ENCODE peak calls at places on chromosomes 16 and 17, in ten cellular contexts. Z is ELR; K is central memory CD4-positive, alpha-beta T cell; X is PC-3; I is NCI-H460; J is A549; T is AG10803; P is brain pericyte; W is T-helper 1 cell; H is GM04503. Q is an unnamed sample.

GRCh38 chr17:57004944-57005579 is 27.1 kb downstream of the SCPEP1 start:
- DNase-seq in T (no peak), H (no peak), I (no peak), Z (no peak), P (no peak), W (no peak), K (no peak), J (peak), X (peak), Q (peak)

GRCh38 chr16:19555938-19556778 is 655 bp downstream of the VPS35L start:
- DNase-seq in K (peak), X (peak), I (peak), H (no peak), W (no peak), P (no peak), T (peak), J (peak), Z (peak), Q (no peak)

GRCh38 chr17:40872416-40872815 is 5.4 kb upstream of the KRT12 start:
- DNase-seq in P (no peak), Z (no peak), W (no peak), I (no peak), T (no peak), J (no peak), X (no peak), K (no peak), H (no peak), Q (no peak)

GRCh38 chr17:37465058-37465616 is 24.6 kb upstream of the DUSP14 start:
- DNase-seq in J (no peak), X (peak), W (no peak), K (no peak), Z (peak), I (no peak), T (peak), P (no peak), H (peak), Q (no peak)

GRCh38 chr17:50660887-50661345 is 26.2 kb downstream of the ABCC3 start:
- DNase-seq in K (no peak), W (no peak), J (no peak), Z (no peak), T (no peak), P (no peak), X (no peak), H (no peak), I (no peak), Q (no peak)

GRCh38 chr17:79865351-79866210 is 26.3 kb upstream of the CBX4 start:
- DNase-seq in W (no peak), I (no peak), H (no peak), K (no peak), Z (no peak), X (no peak), J (no peak), P (no peak), T (no peak), Q (no peak)

GRCh38 chr17:74493381-74493833 is 27.0 kb downstream of the CD300A start:
- DNase-seq in P (no peak), J (peak), T (peak), K (peak), W (peak), I (peak), H (no peak), Z (peak), X (peak), Q (peak)

GRCh38 chr17:39151680-39152058 is 232 bp upstream of the PLXDC1 start:
- DNase-seq in K (no peak), W (no peak), H (no peak), Z (no peak), P (no peak), I (no peak), X (no peak), T (no peak), J (no peak), Q (no peak)

GRCh38 chr16:85829751-85830445 is 30.4 kb downstream of the COX4I1 start:
- DNase-seq in T (no peak), Z (no peak), K (no peak), X (no peak), P (no peak), J (no peak), W (no peak), I (no peak), H (no peak), Q (no peak)

GRCh38 chr16:81608515-81609209 is 164.1 kb downstream of the CMIP start:
- DNase-seq in T (peak), P (no peak), X (no peak), Z (peak), J (no peak), W (no peak), I (no peak), H (peak), K (no peak), Q (no peak)

GRCh38 chr16:81493755-81494433 is 49.3 kb downstream of the CMIP start:
- DNase-seq in T (peak), H (no peak), W (no peak), K (no peak), J (peak), I (no peak), X (peak), Z (peak), P (no peak), Q (peak)

GRCh38 chr17:78875738-78876597 is 27.0 kb downstream of the CEP295NL start:
- DNase-seq in T (peak), I (no peak), J (no peak), H (no peak), W (no peak), X (peak), Z (peak), P (no peak), K (no peak), Q (no peak)

GRCh38 chr16:80198265-80198994 is 342.4 kb upstream of the DYNLRB2 start:
- DNase-seq in H (no peak), K (no peak), P (no peak), W (no peak), J (peak), I (no peak), Z (no peak), T (no peak), X (peak), Q (peak)

GRCh38 chr16:30609002-30609927 is 924 bp downstream of the ZNF689 start:
- DNase-seq in P (no peak), J (no peak), K (no peak), Z (peak), T (peak), H (no peak), W (peak), X (peak), I (no peak), Q (peak)

GRCh38 chr16:30761427-30761927 is 385 bp downstream of the CFAP119 start:
- DNase-seq in J (no peak), I (no peak), X (peak), H (no peak), K (no peak), Z (peak), T (no peak), W (peak), P (no peak), Q (peak)

GRCh38 chr17:5780476-5780875 is 196.2 kb upstream of the NLRP1 start:
- DNase-seq in T (peak), Z (peak), I (no peak), P (no peak), J (no peak), X (peak), K (no peak), H (no peak), W (no peak), Q (peak)

GRCh38 chr16:47731252-47731651 is 270.1 kb downstream of the PHKB start:
- DNase-seq in H (peak), W (no peak), K (no peak), J (no peak), T (peak), X (peak), I (no peak), Z (peak), P (peak), Q (no peak)

GRCh38 chr16:77849640-77850258 is 61.4 kb downstream of the VAT1L start:
- DNase-seq in T (no peak), I (no peak), X (no peak), J (no peak), K (no peak), W (no peak), P (no peak), H (no peak), Z (no peak), Q (no peak)

GRCh38 chr17:44543213-44543904 is 13.9 kb upstream of the FZD2 start:
- DNase-seq in T (peak), W (no peak), Z (peak), K (no peak), P (peak), J (peak), I (peak), X (peak), H (peak), Q (no peak)

GRCh38 chr17:55444471-55445441 is 23.1 kb upstream of the MMD start:
- DNase-seq in P (no peak), Z (peak), W (no peak), T (no peak), H (no peak), X (no peak), J (peak), K (no peak), I (no peak), Q (no peak)

GRCh38 chr17:67912088-67912487 is 84.2 kb downstream of the C17orf58 start:
- DNase-seq in H (no peak), I (no peak), J (no peak), X (no peak), K (no peak), T (no peak), P (no peak), Z (no peak), W (no peak), Q (no peak)

GRCh38 chr16:3207086-3207953 is 19.3 kb downstream of the OR1F1 start:
- DNase-seq in W (no peak), H (no peak), P (no peak), J (no peak), T (no peak), K (no peak), I (no peak), X (no peak), Z (no peak), Q (no peak)

GRCh38 chr17:65856865-65857264 is 295.4 kb upstream of the AXIN2 start:
- DNase-seq in X (peak), T (peak), J (no peak), W (no peak), Z (peak), P (no peak), H (no peak), K (no peak), I (no peak), Q (no peak)

GRCh38 chr17:47801176-47801765 is 20.3 kb downstream of the OSBPL7 start:
- DNase-seq in Z (no peak), I (no peak), T (no peak), J (no peak), P (no peak), W (no peak), H (no peak), K (no peak), X (no peak), Q (no peak)

GRCh38 chr17:80408872-80409271 is 6.1 kb upstream of the ENDOV start:
- DNase-seq in I (no peak), T (no peak), P (no peak), J (no peak), X (no peak), K (no peak), W (no peak), H (no peak), Z (peak), Q (no peak)

GRCh38 chr17:32527146-32527545 is 40.4 kb downstream of the CDK5R1 start:
- DNase-seq in T (peak), X (no peak), P (no peak), Z (no peak), K (no peak), I (no peak), H (no peak), J (no peak), W (no peak), Q (no peak)

GRCh38 chr16:77788196-77789084 is at the start of gene VAT1L:
- DNase-seq in I (no peak), J (peak), H (peak), W (no peak), P (no peak), K (no peak), X (no peak), Z (peak), T (peak), Q (no peak)

GRCh38 chr17:38550661-38551060 is 55.1 kb downstream of the SRCIN1 start:
- DNase-seq in T (peak), P (no peak), Z (peak), J (no peak), H (peak), I (no peak), W (no peak), K (no peak), X (peak), Q (peak)

GRCh38 chr16:23131036-23131435 is 18.2 kb downstream of the USP31 start:
- DNase-seq in K (no peak), W (no peak), X (no peak), P (no peak), H (no peak), I (no peak), J (no peak), Z (no peak), T (no peak), Q (no peak)

GRCh38 chr16:12507366-12507765 is 296.3 kb downstream of the CPPED1 start:
- DNase-seq in K (no peak), H (peak), J (no peak), P (no peak), T (peak), W (no peak), I (no peak), X (no peak), Z (no peak), Q (no peak)

GRCh38 chr17:42514867-42515266 is 21.2 kb upstream of the NAGLU start:
- DNase-seq in K (no peak), T (no peak), Z (no peak), J (no peak), W (no peak), I (no peak), H (no peak), P (no peak), X (no peak), Q (no peak)

GRCh38 chr17:76772842-76773521 is 35.1 kb downstream of the MFSD11 start:
- DNase-seq in K (peak), Z (peak), T (peak), J (peak), W (peak), X (peak), H (peak), P (no peak), I (no peak), Q (peak)

GRCh38 chr16:27572711-27573110 is 22.8 kb downstream of the KATNIP start:
- DNase-seq in T (peak), W (no peak), Z (no peak), X (no peak), K (no peak), J (no peak), I (no peak), P (no peak), H (no peak), Q (no peak)

GRCh38 chr16:81251871-81252270 is 13.4 kb downstream of the BCO1 start:
- DNase-seq in W (no peak), P (no peak), I (no peak), Z (peak), H (peak), K (no peak), T (peak), J (no peak), X (no peak), Q (no peak)

GRCh38 chr17:81165246-81166032 is at the start of gene PVALEF:
- DNase-seq in P (no peak), Z (peak), I (no peak), H (no peak), K (no peak), T (no peak), W (no peak), J (peak), X (no peak), Q (peak)

GRCh38 chr16:66376577-66377326 is 10.3 kb downstream of the CDH5 start:
- DNase-seq in K (no peak), H (no peak), P (no peak), Z (peak), T (no peak), I (no peak), W (no peak), X (peak), J (no peak), Q (no peak)

GRCh38 chr16:69796285-69797118 is 34.4 kb downstream of the WWP2 start:
- DNase-seq in H (no peak), P (peak), W (peak), X (peak), K (peak), Z (peak), I (peak), T (peak), J (peak), Q (peak)

GRCh38 chr16:11604783-11605563 is 18.3 kb upstream of the LITAF start:
- DNase-seq in K (no peak), W (no peak), I (no peak), T (no peak), P (no peak), X (no peak), H (no peak), Z (no peak), J (no peak), Q (no peak)

GRCh38 chr16:50286681-50287080 is 20.3 kb downstream of the ADCY7 start:
- DNase-seq in K (no peak), H (no peak), I (no peak), W (no peak), Z (no peak), P (no peak), T (no peak), J (no peak), X (no peak), Q (no peak)

Q was measured in HT-29.